ENCODE peak calls at places on chromosomes 12 and 14, in seven cellular contexts. One of them, this sample, is unnamed.

GRCh38 chr12:57315681-57316080 is 64.7 kb upstream of the STAC3 start:
- DNase-seq in activated T-helper 1 cell treated with anti-CD3 and anti-CD28 coated beads, Interleukin-12 subunit alpha, Interleukin-12 subunit beta, Interleukin-2, Interleukin-4 antibody, amounts not matched to agents 30 ng/mL and 10 ng/mL and 1 ng/mL, durations not matched to agents 14 hours and 24 hours and 36 hours: no peak
- DNase-seq in germinal center: no peak
- DNase-seq in hepatocyte: no peak
- DNase-seq in CD8-positive, alpha-beta memory T cell: no peak
- DNase-seq in activated naive CD4-positive, alpha-beta T cell: no peak
- DNase-seq in CD4-positive, CD25-positive, alpha-beta regulatory T cell: no peak
- DNase-seq in this sample: no peak

GRCh38 chr12:121036810-121037326 is 2.2 kb downstream of the OASL start:
- DNase-seq in activated naive CD4-positive, alpha-beta T cell: no peak
- DNase-seq in hepatocyte: peak
- DNase-seq in CD8-positive, alpha-beta memory T cell: peak
- DNase-seq in CD4-positive, CD25-positive, alpha-beta regulatory T cell: no peak
- DNase-seq in activated T-helper 1 cell treated with anti-CD3 and anti-CD28 coated beads, Interleukin-12 subunit alpha, Interleukin-12 subunit beta, Interleukin-2, Interleukin-4 antibody, amounts not matched to agents 30 ng/mL and 10 ng/mL and 1 ng/mL, durations not matched to agents 14 hours and 24 hours and 36 hours: no peak
- DNase-seq in germinal center: no peak
- DNase-seq in this sample: no peak

GRCh38 chr12:114888458-114888857 is 204.5 kb upstream of the TBX3 start:
- DNase-seq in CD8-positive, alpha-beta memory T cell: no peak
- DNase-seq in CD4-positive, CD25-positive, alpha-beta regulatory T cell: no peak
- DNase-seq in hepatocyte: no peak
- DNase-seq in activated T-helper 1 cell treated with anti-CD3 and anti-CD28 coated beads, Interleukin-12 subunit alpha, Interleukin-12 subunit beta, Interleukin-2, Interleukin-4 antibody, amounts not matched to agents 30 ng/mL and 10 ng/mL and 1 ng/mL, durations not matched to agents 14 hours and 24 hours and 36 hours: no peak
- DNase-seq in germinal center: no peak
- DNase-seq in activated naive CD4-positive, alpha-beta T cell: no peak
- DNase-seq in this sample: no peak

GRCh38 chr14:92217956-92218355 is 96.2 kb downstream of the CPSF2 start:
- DNase-seq in CD8-positive, alpha-beta memory T cell: no peak
- DNase-seq in CD4-positive, CD25-positive, alpha-beta regulatory T cell: no peak
- DNase-seq in activated naive CD4-positive, alpha-beta T cell: no peak
- DNase-seq in hepatocyte: no peak
- DNase-seq in germinal center: no peak
- DNase-seq in activated T-helper 1 cell treated with anti-CD3 and anti-CD28 coated beads, Interleukin-12 subunit alpha, Interleukin-12 subunit beta, Interleukin-2, Interleukin-4 antibody, amounts not matched to agents 30 ng/mL and 10 ng/mL and 1 ng/mL, durations not matched to agents 14 hours and 24 hours and 36 hours: no peak
- DNase-seq in this sample: no peak

GRCh38 chr12:22333186-22333745 is 1.2 kb downstream of the ST8SIA1 start:
- DNase-seq in CD4-positive, CD25-positive, alpha-beta regulatory T cell: peak
- DNase-seq in CD8-positive, alpha-beta memory T cell: no peak
- DNase-seq in activated naive CD4-positive, alpha-beta T cell: no peak
- DNase-seq in hepatocyte: no peak
- DNase-seq in activated T-helper 1 cell treated with anti-CD3 and anti-CD28 coated beads, Interleukin-12 subunit alpha, Interleukin-12 subunit beta, Interleukin-2, Interleukin-4 antibody, amounts not matched to agents 30 ng/mL and 10 ng/mL and 1 ng/mL, durations not matched to agents 14 hours and 24 hours and 36 hours: no peak
- DNase-seq in germinal center: no peak
- DNase-seq in this sample: no peak

GRCh38 chr12:95699579-95699978 is 91.0 kb downstream of the NTN4 start:
- DNase-seq in activated T-helper 1 cell treated with anti-CD3 and anti-CD28 coated beads, Interleukin-12 subunit alpha, Interleukin-12 subunit beta, Interleukin-2, Interleukin-4 antibody, amounts not matched to agents 30 ng/mL and 10 ng/mL and 1 ng/mL, durations not matched to agents 14 hours and 24 hours and 36 hours: no peak
- DNase-seq in CD4-positive, CD25-positive, alpha-beta regulatory T cell: no peak
- DNase-seq in activated naive CD4-positive, alpha-beta T cell: no peak
- DNase-seq in hepatocyte: no peak
- DNase-seq in CD8-positive, alpha-beta memory T cell: no peak
- DNase-seq in germinal center: no peak
- DNase-seq in this sample: no peak

GRCh38 chr12:18400186-18400585 is 138.9 kb downstream of the PIK3C2G start:
- DNase-seq in activated naive CD4-positive, alpha-beta T cell: no peak
- DNase-seq in germinal center: no peak
- DNase-seq in activated T-helper 1 cell treated with anti-CD3 and anti-CD28 coated beads, Interleukin-12 subunit alpha, Interleukin-12 subunit beta, Interleukin-2, Interleukin-4 antibody, amounts not matched to agents 30 ng/mL and 10 ng/mL and 1 ng/mL, durations not matched to agents 14 hours and 24 hours and 36 hours: no peak
- DNase-seq in CD8-positive, alpha-beta memory T cell: no peak
- DNase-seq in CD4-positive, CD25-positive, alpha-beta regulatory T cell: no peak
- DNase-seq in hepatocyte: no peak
- DNase-seq in this sample: no peak

GRCh38 chr14:73973497-73973896 is 23.4 kb downstream of the COQ6 start:
- DNase-seq in hepatocyte: no peak
- DNase-seq in germinal center: no peak
- DNase-seq in activated naive CD4-positive, alpha-beta T cell: no peak
- DNase-seq in activated T-helper 1 cell treated with anti-CD3 and anti-CD28 coated beads, Interleukin-12 subunit alpha, Interleukin-12 subunit beta, Interleukin-2, Interleukin-4 antibody, amounts not matched to agents 30 ng/mL and 10 ng/mL and 1 ng/mL, durations not matched to agents 14 hours and 24 hours and 36 hours: no peak
- DNase-seq in CD4-positive, CD25-positive, alpha-beta regulatory T cell: no peak
- DNase-seq in CD8-positive, alpha-beta memory T cell: no peak
- DNase-seq in this sample: no peak

GRCh38 chr12:122834229-122834920 is 882 bp upstream of the HIP1R start:
- DNase-seq in activated naive CD4-positive, alpha-beta T cell: no peak
- DNase-seq in CD8-positive, alpha-beta memory T cell: no peak
- DNase-seq in activated T-helper 1 cell treated with anti-CD3 and anti-CD28 coated beads, Interleukin-12 subunit alpha, Interleukin-12 subunit beta, Interleukin-2, Interleukin-4 antibody, amounts not matched to agents 30 ng/mL and 10 ng/mL and 1 ng/mL, durations not matched to agents 14 hours and 24 hours and 36 hours: no peak
- DNase-seq in CD4-positive, CD25-positive, alpha-beta regulatory T cell: peak
- DNase-seq in germinal center: peak
- DNase-seq in hepatocyte: peak
- DNase-seq in this sample: no peak

GRCh38 chr14:91237219-91237618 is 7.3 kb downstream of the GPR68 start:
- DNase-seq in CD4-positive, CD25-positive, alpha-beta regulatory T cell: no peak
- DNase-seq in activated naive CD4-positive, alpha-beta T cell: no peak
- DNase-seq in CD8-positive, alpha-beta memory T cell: no peak
- DNase-seq in germinal center: no peak
- DNase-seq in activated T-helper 1 cell treated with anti-CD3 and anti-CD28 coated beads, Interleukin-12 subunit alpha, Interleukin-12 subunit beta, Interleukin-2, Interleukin-4 antibody, amounts not matched to agents 30 ng/mL and 10 ng/mL and 1 ng/mL, durations not matched to agents 14 hours and 24 hours and 36 hours: no peak
- DNase-seq in hepatocyte: no peak
- DNase-seq in this sample: no peak

GRCh38 chr12:109178532-109178931 is 62.1 kb downstream of the ACACB start:
- DNase-seq in hepatocyte: no peak
- DNase-seq in CD4-positive, CD25-positive, alpha-beta regulatory T cell: no peak
- DNase-seq in activated naive CD4-positive, alpha-beta T cell: no peak
- DNase-seq in CD8-positive, alpha-beta memory T cell: no peak
- DNase-seq in activated T-helper 1 cell treated with anti-CD3 and anti-CD28 coated beads, Interleukin-12 subunit alpha, Interleukin-12 subunit beta, Interleukin-2, Interleukin-4 antibody, amounts not matched to agents 30 ng/mL and 10 ng/mL and 1 ng/mL, durations not matched to agents 14 hours and 24 hours and 36 hours: no peak
- DNase-seq in germinal center: no peak
- DNase-seq in this sample: no peak

GRCh38 chr12:124424516-124424905 is 129.6 kb downstream of the RFLNA start:
- DNase-seq in CD8-positive, alpha-beta memory T cell: no peak
- DNase-seq in activated naive CD4-positive, alpha-beta T cell: no peak
- DNase-seq in hepatocyte: no peak
- DNase-seq in germinal center: no peak
- DNase-seq in activated T-helper 1 cell treated with anti-CD3 and anti-CD28 coated beads, Interleukin-12 subunit alpha, Interleukin-12 subunit beta, Interleukin-2, Interleukin-4 antibody, amounts not matched to agents 30 ng/mL and 10 ng/mL and 1 ng/mL, durations not matched to agents 14 hours and 24 hours and 36 hours: no peak
- DNase-seq in CD4-positive, CD25-positive, alpha-beta regulatory T cell: no peak
- DNase-seq in this sample: no peak

GRCh38 chr14:89870335-89870734 is 84.2 kb downstream of the EFCAB11 start:
- DNase-seq in CD4-positive, CD25-positive, alpha-beta regulatory T cell: no peak
- DNase-seq in CD8-positive, alpha-beta memory T cell: no peak
- DNase-seq in activated naive CD4-positive, alpha-beta T cell: no peak
- DNase-seq in hepatocyte: no peak
- DNase-seq in germinal center: no peak
- DNase-seq in activated T-helper 1 cell treated with anti-CD3 and anti-CD28 coated beads, Interleukin-12 subunit alpha, Interleukin-12 subunit beta, Interleukin-2, Interleukin-4 antibody, amounts not matched to agents 30 ng/mL and 10 ng/mL and 1 ng/mL, durations not matched to agents 14 hours and 24 hours and 36 hours: no peak
- DNase-seq in this sample: no peak

GRCh38 chr14:92559486-92559885 is 45.9 kb downstream of the RIN3 start:
- DNase-seq in CD8-positive, alpha-beta memory T cell: no peak
- DNase-seq in hepatocyte: no peak
- DNase-seq in CD4-positive, CD25-positive, alpha-beta regulatory T cell: no peak
- DNase-seq in activated T-helper 1 cell treated with anti-CD3 and anti-CD28 coated beads, Interleukin-12 subunit alpha, Interleukin-12 subunit beta, Interleukin-2, Interleukin-4 antibody, amounts not matched to agents 30 ng/mL and 10 ng/mL and 1 ng/mL, durations not matched to agents 14 hours and 24 hours and 36 hours: no peak
- DNase-seq in activated naive CD4-positive, alpha-beta T cell: no peak
- DNase-seq in germinal center: no peak
- DNase-seq in this sample: no peak

GRCh38 chr14:20632831-20633771 is 8.4 kb downstream of the OR6S1 start:
- DNase-seq in hepatocyte: peak
- DNase-seq in germinal center: peak
- DNase-seq in CD4-positive, CD25-positive, alpha-beta regulatory T cell: peak
- DNase-seq in activated T-helper 1 cell treated with anti-CD3 and anti-CD28 coated beads, Interleukin-12 subunit alpha, Interleukin-12 subunit beta, Interleukin-2, Interleukin-4 antibody, amounts not matched to agents 30 ng/mL and 10 ng/mL and 1 ng/mL, durations not matched to agents 14 hours and 24 hours and 36 hours: peak
- DNase-seq in activated naive CD4-positive, alpha-beta T cell: no peak
- DNase-seq in CD8-positive, alpha-beta memory T cell: peak
- DNase-seq in this sample: no peak

GRCh38 chr12:47822386-47822785 is 2.7 kb upstream of the HDAC7 start:
- DNase-seq in activated T-helper 1 cell treated with anti-CD3 and anti-CD28 coated beads, Interleukin-12 subunit alpha, Interleukin-12 subunit beta, Interleukin-2, Interleukin-4 antibody, amounts not matched to agents 30 ng/mL and 10 ng/mL and 1 ng/mL, durations not matched to agents 14 hours and 24 hours and 36 hours: no peak
- DNase-seq in germinal center: no peak
- DNase-seq in CD4-positive, CD25-positive, alpha-beta regulatory T cell: no peak
- DNase-seq in hepatocyte: no peak
- DNase-seq in CD8-positive, alpha-beta memory T cell: no peak
- DNase-seq in activated naive CD4-positive, alpha-beta T cell: no peak
- DNase-seq in this sample: no peak

GRCh38 chr14:69685217-69685616 is 73.8 kb downstream of the SUSD6 start:
- DNase-seq in germinal center: no peak
- DNase-seq in CD4-positive, CD25-positive, alpha-beta regulatory T cell: no peak
- DNase-seq in activated T-helper 1 cell treated with anti-CD3 and anti-CD28 coated beads, Interleukin-12 subunit alpha, Interleukin-12 subunit beta, Interleukin-2, Interleukin-4 antibody, amounts not matched to agents 30 ng/mL and 10 ng/mL and 1 ng/mL, durations not matched to agents 14 hours and 24 hours and 36 hours: peak
- DNase-seq in CD8-positive, alpha-beta memory T cell: no peak
- DNase-seq in hepatocyte: no peak
- DNase-seq in activated naive CD4-positive, alpha-beta T cell: no peak
- DNase-seq in this sample: no peak

GRCh38 chr14:102760485-102761193 is 16.6 kb upstream of the TRAF3 start:
- DNase-seq in hepatocyte: no peak
- DNase-seq in activated naive CD4-positive, alpha-beta T cell: no peak
- DNase-seq in germinal center: no peak
- DNase-seq in activated T-helper 1 cell treated with anti-CD3 and anti-CD28 coated beads, Interleukin-12 subunit alpha, Interleukin-12 subunit beta, Interleukin-2, Interleukin-4 antibody, amounts not matched to agents 30 ng/mL and 10 ng/mL and 1 ng/mL, durations not matched to agents 14 hours and 24 hours and 36 hours: no peak
- DNase-seq in CD8-positive, alpha-beta memory T cell: no peak
- DNase-seq in CD4-positive, CD25-positive, alpha-beta regulatory T cell: no peak
- DNase-seq in this sample: no peak

GRCh38 chr14:105168496-105168978 is at the start of gene JAG2:
- DNase-seq in activated T-helper 1 cell treated with anti-CD3 and anti-CD28 coated beads, Interleukin-12 subunit alpha, Interleukin-12 subunit beta, Interleukin-2, Interleukin-4 antibody, amounts not matched to agents 30 ng/mL and 10 ng/mL and 1 ng/mL, durations not matched to agents 14 hours and 24 hours and 36 hours: peak
- DNase-seq in germinal center: peak
- DNase-seq in CD4-positive, CD25-positive, alpha-beta regulatory T cell: no peak
- DNase-seq in activated naive CD4-positive, alpha-beta T cell: peak
- DNase-seq in CD8-positive, alpha-beta memory T cell: no peak
- DNase-seq in hepatocyte: peak
- DNase-seq in this sample: no peak

This sample was measured in cortex of kidney.